ENCODE peak calls at places on chromosomes 13 and 19, in four cellular contexts. P is lower lobe of right lung, R is tibial artery, F is uterus. X is an unnamed sample. For H3K4me1, the result is how much of the 10 kb centered on the place peaks cover.

GRCh38 chr19:50688766-50689165 is 30.8 kb downstream of the SHANK1 start:
- DNase-seq in P (no peak), R (no peak), F (no peak), X (no peak)

GRCh38 chr13:43546821-43547220 is 240.0 kb downstream of the ENOX1 start:
- DNase-seq in R (no peak), F (no peak), P (no peak), X (no peak)

GRCh38 chr19:53183146-53183545 is 10.0 kb downstream of the ZNF665 start:
- DNase-seq in R (no peak), F (no peak), P (no peak), X (no peak)

GRCh38 chr13:27619093-27619705 is 1.1 kb downstream of the LNX2 start:
- DNase-seq in R (no peak), P (no peak), F (no peak), X (no peak)

GRCh38 chr13:77112961-77113360 is 86.0 kb upstream of the FBXL3 start:
- DNase-seq in F (no peak), P (no peak), R (no peak), X (no peak)

GRCh38 chr13:95502216-95502615 is 50.3 kb upstream of the CLDN10 start:
- DNase-seq in P (no peak), R (no peak), F (no peak), X (no peak)

GRCh38 chr19:10291554-10292205 is 1.9 kb downstream of the ICAM5 start:
- DNase-seq in P (no peak), R (no peak), F (no peak), X (peak)

GRCh38 chr13:105050696-105051095 is 1484.8 kb downstream of the EFNB2 start:
- DNase-seq in R (no peak), P (no peak), F (no peak), X (no peak)

GRCh38 chr19:18021121-18021755 is 13.3 kb downstream of the ARRDC2 start:
- DNase-seq in P (peak), R (peak), F (peak), X (peak)

GRCh38 chr13:23965346-23965745 is 68.0 kb upstream of the C1QTNF9B start:
- DNase-seq in F (no peak), R (no peak), P (no peak), X (no peak)

GRCh38 chr13:59305896-59306295 is 857.8 kb downstream of the DIAPH3 start:
- DNase-seq in F (no peak), R (no peak), P (no peak), X (no peak)

GRCh38 chr19:3142292-3142670 is 6.4 kb downstream of the GNA15 start:
- DNase-seq in R (no peak), P (no peak), F (no peak), X (no peak)

GRCh38 chr19:27774827-27775226 is 1438.1 kb downstream of the UQCRFS1 start:
- DNase-seq in R (no peak), P (no peak), F (no peak), X (no peak)

GRCh38 chr19:34124828-34125227 is 47.5 kb upstream of the LSM14A start:
- DNase-seq in P (no peak), F (no peak), R (no peak), X (no peak)

GRCh38 chr13:73142091-73142490 is 83.3 kb downstream of the KLF5 start:
- DNase-seq in F (no peak), R (no peak), P (no peak), X (no peak)

GRCh38 chr13:102555914-102556553 is 40.8 kb upstream of the TPP2 start:
- DNase-seq in R (no peak), F (no peak), P (no peak), X (no peak)

GRCh38 chr19:24073807-24074206 is 13.2 kb upstream of the ZNF254 start:
- DNase-seq in F (no peak), P (no peak), R (no peak), X (no peak)

GRCh38 chr19:28074773-28075172 is 1138.2 kb downstream of the UQCRFS1 start:
- DNase-seq in R (no peak), P (no peak), F (no peak), X (no peak)

GRCh38 chr19:14433454-14434156 is 499 bp downstream of the PKN1 start:
- DNase-seq in P (peak), F (peak), R (no peak), X (peak)

GRCh38 chr19:35742121-35742724 is at the start of gene IGFLR1:
- DNase-seq in R (no peak), P (no peak), F (no peak), X (no peak)

GRCh38 chr13:46554971-46555370 is 2.0 kb downstream of the LRCH1 start:
- DNase-seq in R (no peak), P (no peak), F (no peak), X (no peak)

GRCh38 chr19:48506138-48506733 is 5.4 kb downstream of the LMTK3 start:
- DNase-seq in P (no peak), R (peak), F (no peak), X (no peak)

GRCh38 chr13:24232474-24232873 is 72.0 kb downstream of the SPATA13 start:
- DNase-seq in F (no peak), P (no peak), R (no peak), X (no peak)

GRCh38 chr19:6276447-6276846 is 3.3 kb downstream of the MLLT1 start:
- DNase-seq in R (peak), F (peak), P (no peak), X (peak)

GRCh38 chr19:12946092-12946845 is 607 bp downstream of the RAD23A start:
- DNase-seq in P (peak), F (peak), R (peak), X (peak)

GRCh38 chr19:3451451-3451866 is 28.9 kb downstream of the SMIM24 start:
- DNase-seq in F (peak), P (no peak), R (no peak), X (no peak)

GRCh38 chr13:59823495-59823894 is 340.2 kb downstream of the DIAPH3 start:
- DNase-seq in P (no peak), F (no peak), R (no peak), X (no peak)

GRCh38 chr19:15300533-15301194 is 31.7 kb downstream of the BRD4 start:
- DNase-seq in P (no peak), R (no peak), F (no peak), X (no peak)

GRCh38 chr19:8445488-8446001 is 770 bp downstream of the HNRNPM start:
- DNase-seq in F (peak), P (peak), R (peak), X (peak)

GRCh38 chr13:112679381-112679780 is 10.5 kb upstream of the ATP11A start:
- DNase-seq in F (peak), R (no peak), P (peak), X (no peak)

GRCh38 chr19:21482863-21483276 is 22.5 kb upstream of the ZNF429 start:
- DNase-seq in R (peak), F (peak), P (peak), X (peak)

GRCh38 chr19:2731181-2732117 is 8.4 kb downstream of the SLC39A3 start:
- DNase-seq in R (no peak), P (no peak), F (no peak), X (no peak)

DNA sequence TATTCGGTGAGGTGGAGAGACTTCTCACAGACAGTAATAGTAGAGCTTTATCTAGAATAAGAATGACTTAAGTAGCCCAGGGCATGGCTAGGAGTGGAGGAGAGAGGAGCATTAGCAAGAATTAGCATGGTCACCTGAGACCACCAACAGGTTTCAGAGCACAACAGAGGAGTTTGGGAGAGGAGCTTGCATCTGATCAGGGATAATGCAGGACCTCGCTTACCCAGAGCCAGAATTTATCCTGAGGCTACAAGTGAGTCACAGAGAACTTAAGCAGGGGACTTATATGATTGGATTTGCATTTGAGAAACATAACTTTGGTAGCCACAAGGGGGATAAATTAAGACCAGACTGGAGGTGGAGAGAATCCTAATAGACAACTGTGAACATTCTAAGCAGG is 102.1 kb upstream of the FNDC3A start:
- DNase-seq in P (no peak), R (no peak), F (no peak), X (no peak)
- TF ChIP-seq CTCF in P (no peak), R (no peak), F (no peak), X (no peak)

DNA sequence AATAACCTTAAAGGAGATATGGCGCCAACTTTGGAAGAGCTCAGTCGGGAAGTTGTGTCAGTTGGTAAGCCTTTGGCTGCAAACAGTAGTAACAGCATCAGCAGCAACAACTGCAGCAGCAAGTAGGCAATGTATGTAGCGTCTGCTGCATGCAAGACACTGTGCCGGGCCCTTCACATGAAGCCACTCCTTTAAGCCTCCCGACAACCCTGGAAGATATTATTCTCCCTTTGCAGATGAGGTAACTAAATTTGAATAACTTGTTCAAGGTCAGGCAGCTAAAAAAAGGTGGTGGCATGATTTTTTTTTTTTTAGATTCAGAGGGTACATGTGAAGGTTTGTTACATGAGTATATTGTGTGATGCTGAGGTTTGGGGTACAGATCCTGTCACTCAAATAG is 19.7 kb downstream of the SIPA1L3 start:
- DNase-seq in P (no peak), F (no peak), R (no peak), X (no peak)
- H3K4me1 ChIP-seq in P (under half), F (under half), R (under half), X (under half)

GRCh38 chr13:41497436-41497835 is 40.1 kb downstream of the RGCC start:
- DNase-seq in R (no peak), P (no peak), F (no peak), X (no peak)
- TF ChIP-seq CTCF in R (no peak), P (no peak), F (no peak), X (no peak)

DNA sequence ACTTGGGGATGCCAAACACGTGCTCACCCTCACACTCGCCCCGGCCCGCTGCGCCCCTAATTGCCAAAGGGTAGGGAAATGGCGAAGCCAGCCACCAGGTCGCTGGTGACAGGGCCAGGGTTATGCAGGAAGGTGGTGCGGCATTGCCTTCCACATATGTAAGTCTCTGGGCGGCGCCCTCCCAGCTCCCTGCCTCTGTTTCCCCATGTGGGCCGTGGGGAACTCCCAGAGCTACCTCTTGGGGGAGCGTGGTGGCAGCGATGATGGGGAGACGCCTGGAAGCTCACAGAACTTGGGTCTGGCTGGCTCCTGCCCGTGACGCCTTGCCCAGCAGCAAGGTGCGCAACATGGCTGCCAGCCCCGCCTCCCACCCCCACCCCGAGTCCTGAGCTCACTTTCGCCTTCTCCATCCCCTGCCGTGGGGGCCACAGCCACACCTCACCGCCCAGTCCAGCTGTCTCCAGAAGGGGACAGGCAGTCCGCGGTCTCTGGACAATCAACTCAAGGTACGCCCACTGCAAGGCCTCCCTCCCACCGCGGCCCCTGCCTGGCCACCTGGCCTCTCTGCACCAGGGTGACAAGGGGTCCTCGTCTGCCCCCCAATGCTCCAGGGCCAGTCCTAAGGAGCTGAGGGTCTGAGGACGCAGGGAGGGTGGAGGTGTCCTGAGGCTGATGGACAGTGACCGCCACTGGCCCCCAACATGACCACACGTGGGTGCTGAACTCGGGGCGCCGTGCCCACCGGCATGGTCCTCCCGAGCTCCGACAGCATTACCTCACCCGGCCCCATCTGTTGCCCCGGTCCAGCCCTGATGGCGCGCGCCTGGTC is 6.6 kb downstream of the C19orf25 start:
- DNase-seq in P (peak), R (no peak), F (no peak), X (no peak)
- H3K4me1 ChIP-seq in P (under half), R (half or more), F (under half), X (under half)

GRCh38 chr13:51152713-51153112 is 41.6 kb upstream of the C13orf42 start:
- DNase-seq in P (no peak), F (no peak), R (no peak), X (no peak)
- TF ChIP-seq CTCF in P (no peak), F (no peak), R (no peak), X (no peak)